ENCODE peak calls at places on chromosomes 3 and 15, in seven cellular contexts. One of them, this sample, is unnamed.
A peak's percentile ranks its signal among the peaks of the same experiment; 100 is the strongest.

GRCh38 chr3:122932251-122932967 is 95.2 kb downstream of the SEMA5B start:
- DNase-seq in K562: no peak
- DNase-seq in GM12878: no peak
- DNase-seq in A549: no peak
- DNase-seq in endothelial cell of umbilical vein: no peak
- DNase-seq in SK-N-SH: no peak
- DNase-seq in HepG2: no peak
- DNase-seq in this sample: no peak

GRCh38 chr3:79822076-79822475 is 54.3 kb upstream of the ROBO1 start:
- DNase-seq in K562: no peak
- DNase-seq in GM12878: no peak
- DNase-seq in A549: no peak
- DNase-seq in endothelial cell of umbilical vein: no peak
- DNase-seq in SK-N-SH: no peak
- DNase-seq in HepG2: no peak
- DNase-seq in this sample: no peak

GRCh38 chr3:16174389-16174788 is at the start of gene GALNT15:
- DNase-seq in K562: no peak
- DNase-seq in GM12878: no peak
- DNase-seq in A549: no peak
- DNase-seq in endothelial cell of umbilical vein: peak; percentile 86
- DNase-seq in SK-N-SH: peak; percentile 82
- DNase-seq in HepG2: no peak
- DNase-seq in this sample: no peak

GRCh38 chr15:41977757-41978369 is 5.5 kb upstream of the EHD4 start:
- DNase-seq in K562: no peak
- DNase-seq in GM12878: no peak
- DNase-seq in A549: no peak
- DNase-seq in endothelial cell of umbilical vein: no peak
- DNase-seq in SK-N-SH: no peak
- DNase-seq in HepG2: no peak
- DNase-seq in this sample: no peak

GRCh38 chr15:73599934-73600333 is 33.3 kb downstream of the NPTN start:
- DNase-seq in K562: no peak
- DNase-seq in GM12878: no peak
- DNase-seq in A549: peak; percentile 53
- DNase-seq in endothelial cell of umbilical vein: peak; percentile 49
- DNase-seq in SK-N-SH: no peak
- DNase-seq in HepG2: no peak
- DNase-seq in this sample: no peak

GRCh38 chr15:31440754-31441298 is 114.2 kb downstream of the KLF13 start:
- DNase-seq in K562: peak; percentile 27
- DNase-seq in GM12878: no peak
- DNase-seq in A549: no peak
- DNase-seq in endothelial cell of umbilical vein: peak; percentile 29
- DNase-seq in SK-N-SH: peak; percentile 85
- DNase-seq in HepG2: no peak
- DNase-seq in this sample: no peak

GRCh38 chr3:157327018-157327417 is 109.6 kb upstream of the PTX3 start:
- DNase-seq in K562: no peak
- DNase-seq in GM12878: no peak
- DNase-seq in A549: no peak
- DNase-seq in endothelial cell of umbilical vein: no peak
- DNase-seq in SK-N-SH: no peak
- DNase-seq in HepG2: no peak
- DNase-seq in this sample: no peak

GRCh38 chr15:42619641-42620371 is 44.4 kb downstream of the STARD9 start:
- DNase-seq in K562: no peak
- DNase-seq in GM12878: no peak
- DNase-seq in A549: no peak
- DNase-seq in endothelial cell of umbilical vein: no peak
- DNase-seq in SK-N-SH: no peak
- DNase-seq in HepG2: no peak
- DNase-seq in this sample: peak; percentile 42

GRCh38 chr15:88476635-88477038 is 9.1 kb downstream of the MRPS11 start:
- DNase-seq in K562: peak; percentile 59
- DNase-seq in GM12878: no peak
- DNase-seq in A549: peak; percentile 48
- DNase-seq in endothelial cell of umbilical vein: peak; percentile 41
- DNase-seq in SK-N-SH: peak; percentile 74
- DNase-seq in HepG2: peak; percentile 18
- DNase-seq in this sample: peak; percentile 61

GRCh38 chr3:130779031-130779430 is 32.4 kb upstream of the PIK3R4 start:
- DNase-seq in K562: no peak
- DNase-seq in GM12878: peak; percentile 59
- DNase-seq in A549: no peak
- DNase-seq in endothelial cell of umbilical vein: no peak
- DNase-seq in SK-N-SH: no peak
- DNase-seq in HepG2: no peak
- DNase-seq in this sample: no peak

GRCh38 chr3:197381371-197381770 is 83.0 kb upstream of the DLG1 start:
- DNase-seq in K562: no peak
- DNase-seq in GM12878: no peak
- DNase-seq in A549: no peak
- DNase-seq in endothelial cell of umbilical vein: no peak
- DNase-seq in SK-N-SH: no peak
- DNase-seq in HepG2: no peak
- DNase-seq in this sample: no peak

GRCh38 chr15:52559583-52559982 is 9.2 kb downstream of the ARPP19 start:
- DNase-seq in K562: no peak
- DNase-seq in GM12878: no peak
- DNase-seq in A549: no peak
- DNase-seq in endothelial cell of umbilical vein: no peak
- DNase-seq in SK-N-SH: no peak
- DNase-seq in HepG2: no peak
- DNase-seq in this sample: no peak

GRCh38 chr3:187973977-187974856 is 179.7 kb upstream of the LPP start:
- DNase-seq in K562: no peak
- DNase-seq in GM12878: no peak
- DNase-seq in A549: no peak
- DNase-seq in endothelial cell of umbilical vein: no peak
- DNase-seq in SK-N-SH: no peak
- DNase-seq in HepG2: no peak
- DNase-seq in this sample: no peak

GRCh38 chr3:116863842-116864626 is 154.5 kb downstream of the TUSC7 start:
- DNase-seq in K562: no peak
- DNase-seq in GM12878: peak; percentile 17
- DNase-seq in A549: peak; percentile 51
- DNase-seq in endothelial cell of umbilical vein: peak; percentile 79
- DNase-seq in SK-N-SH: peak; percentile 21
- DNase-seq in HepG2: peak; percentile 1
- DNase-seq in this sample: peak; percentile 22

GRCh38 chr3:110383356-110383755 is 688.3 kb upstream of the NECTIN3 start:
- DNase-seq in K562: no peak
- DNase-seq in GM12878: no peak
- DNase-seq in A549: no peak
- DNase-seq in endothelial cell of umbilical vein: no peak
- DNase-seq in SK-N-SH: no peak
- DNase-seq in HepG2: no peak
- DNase-seq in this sample: no peak

GRCh38 chr3:197012021-197012883 is 17.4 kb downstream of the MELTF start:
- DNase-seq in K562: no peak
- DNase-seq in GM12878: no peak
- DNase-seq in A549: no peak
- DNase-seq in endothelial cell of umbilical vein: no peak
- DNase-seq in SK-N-SH: no peak
- DNase-seq in HepG2: no peak
- DNase-seq in this sample: no peak

GRCh38 chr3:37074178-37074577 is 80.9 kb downstream of the MLH1 start:
- DNase-seq in K562: no peak
- DNase-seq in GM12878: no peak
- DNase-seq in A549: no peak
- DNase-seq in endothelial cell of umbilical vein: no peak
- DNase-seq in SK-N-SH: no peak
- DNase-seq in HepG2: no peak
- DNase-seq in this sample: no peak

GRCh38 chr15:44573386-44573785 is 36.4 kb downstream of the EIF3J start:
- DNase-seq in K562: no peak
- DNase-seq in GM12878: no peak
- DNase-seq in A549: no peak
- DNase-seq in endothelial cell of umbilical vein: no peak
- DNase-seq in SK-N-SH: no peak
- DNase-seq in HepG2: no peak
- DNase-seq in this sample: no peak

GRCh38 chr3:171828852-171829770 is 14.0 kb upstream of the TMEM212 start:
- DNase-seq in K562: no peak
- DNase-seq in GM12878: no peak
- DNase-seq in A549: no peak
- DNase-seq in endothelial cell of umbilical vein: peak; percentile 74
- DNase-seq in SK-N-SH: no peak
- DNase-seq in HepG2: no peak
- DNase-seq in this sample: peak; percentile 46

GRCh38 chr15:57861805-57862586 is 155.5 kb downstream of the POLR2M start:
- DNase-seq in K562: peak; percentile 32
- DNase-seq in GM12878: no peak
- DNase-seq in A549: no peak
- DNase-seq in endothelial cell of umbilical vein: peak; percentile 91
- DNase-seq in SK-N-SH: no peak
- DNase-seq in HepG2: no peak
- DNase-seq in this sample: no peak

GRCh38 chr15:45200001-45200798 is 12.4 kb upstream of the SHF start:
- DNase-seq in K562: peak; percentile 69
- DNase-seq in GM12878: peak; percentile 97
- DNase-seq in A549: peak; percentile 94
- DNase-seq in endothelial cell of umbilical vein: peak; percentile 97
- DNase-seq in SK-N-SH: peak; percentile 70
- DNase-seq in HepG2: peak; percentile 95
- DNase-seq in this sample: peak; percentile 95

GRCh38 chr3:148518520-148518919 is 179.2 kb upstream of the AGTR1 start:
- DNase-seq in K562: no peak
- DNase-seq in GM12878: no peak
- DNase-seq in A549: no peak
- DNase-seq in endothelial cell of umbilical vein: no peak
- DNase-seq in SK-N-SH: no peak
- DNase-seq in HepG2: no peak
- DNase-seq in this sample: no peak

GRCh38 chr3:49456417-49456816 is 13.7 kb upstream of the DAG1 start:
- DNase-seq in K562: no peak
- DNase-seq in GM12878: no peak
- DNase-seq in A549: no peak
- DNase-seq in endothelial cell of umbilical vein: no peak
- DNase-seq in SK-N-SH: no peak
- DNase-seq in HepG2: no peak
- DNase-seq in this sample: no peak

GRCh38 chr15:66298803-66299251 is 5.5 kb downstream of the DIS3L start:
- DNase-seq in K562: no peak
- DNase-seq in GM12878: no peak
- DNase-seq in A549: no peak
- DNase-seq in endothelial cell of umbilical vein: no peak
- DNase-seq in SK-N-SH: peak; percentile 61
- DNase-seq in HepG2: no peak
- DNase-seq in this sample: no peak

GRCh38 chr15:32030795-32031194 is 480 bp downstream of the CHRNA7 start:
- DNase-seq in K562: no peak
- DNase-seq in GM12878: no peak
- DNase-seq in A549: peak; percentile 16
- DNase-seq in endothelial cell of umbilical vein: no peak
- DNase-seq in SK-N-SH: peak; percentile 46
- DNase-seq in HepG2: no peak
- DNase-seq in this sample: peak; percentile 9

GRCh38 chr3:187011915-187012314 is 81.6 kb downstream of the ST6GAL1 start:
- DNase-seq in K562: no peak
- DNase-seq in GM12878: no peak
- DNase-seq in A549: no peak
- DNase-seq in endothelial cell of umbilical vein: peak; percentile 22
- DNase-seq in SK-N-SH: no peak
- DNase-seq in HepG2: no peak
- DNase-seq in this sample: peak; percentile 78

GRCh38 chr3:59443618-59444292 is 393.9 kb upstream of the CFAP20DC start:
- DNase-seq in K562: no peak
- DNase-seq in GM12878: no peak
- DNase-seq in A549: no peak
- DNase-seq in endothelial cell of umbilical vein: no peak
- DNase-seq in SK-N-SH: no peak
- DNase-seq in HepG2: no peak
- DNase-seq in this sample: no peak

GRCh38 chr15:51634591-51635198 is 12.1 kb upstream of the DMXL2 start:
- DNase-seq in K562: no peak
- DNase-seq in GM12878: no peak
- DNase-seq in A549: no peak
- DNase-seq in endothelial cell of umbilical vein: no peak
- DNase-seq in SK-N-SH: no peak
- DNase-seq in HepG2: no peak
- DNase-seq in this sample: peak; percentile 79

GRCh38 chr3:53236112-53236841 is 19.5 kb downstream of the TKT start:
- DNase-seq in K562: peak; percentile 50
- DNase-seq in GM12878: no peak
- DNase-seq in A549: peak; percentile 84
- DNase-seq in endothelial cell of umbilical vein: peak; percentile 90
- DNase-seq in SK-N-SH: no peak
- DNase-seq in HepG2: peak; percentile 52
- DNase-seq in this sample: peak; percentile 85

GRCh38 chr3:56025316-56025715 is 443.0 kb downstream of the ERC2 start:
- DNase-seq in K562: no peak
- DNase-seq in GM12878: no peak
- DNase-seq in A549: no peak
- DNase-seq in endothelial cell of umbilical vein: peak; percentile 14
- DNase-seq in SK-N-SH: no peak
- DNase-seq in HepG2: no peak
- DNase-seq in this sample: no peak

GRCh38 chr15:38038659-38039442 is 104.4 kb downstream of the TMCO5A start:
- DNase-seq in K562: no peak
- DNase-seq in GM12878: no peak
- DNase-seq in A549: no peak
- DNase-seq in endothelial cell of umbilical vein: no peak
- DNase-seq in SK-N-SH: no peak
- DNase-seq in HepG2: no peak
- DNase-seq in this sample: no peak
- TF ChIP-seq MAX in K562: no peak
- TF ChIP-seq MAX in GM12878: no peak
- TF ChIP-seq MAX in A549: no peak
- TF ChIP-seq MAX in endothelial cell of umbilical vein: no peak
- TF ChIP-seq MAX in SK-N-SH: peak; percentile 28
- TF ChIP-seq MAX in HepG2: no peak
- TF ChIP-seq MAX in this sample: no peak

GRCh38 chr15:60894347-60894746 is 334.8 kb downstream of the RORA start:
- DNase-seq in K562: no peak
- DNase-seq in GM12878: no peak
- DNase-seq in A549: no peak
- DNase-seq in endothelial cell of umbilical vein: no peak
- DNase-seq in SK-N-SH: no peak
- DNase-seq in HepG2: no peak
- DNase-seq in this sample: no peak
- TF ChIP-seq CTCF in K562: no peak
- TF ChIP-seq CTCF in GM12878: no peak
- TF ChIP-seq CTCF in A549: no peak
- TF ChIP-seq CTCF in endothelial cell of umbilical vein: no peak
- TF ChIP-seq CTCF in SK-N-SH: no peak
- TF ChIP-seq CTCF in HepG2: no peak
- TF ChIP-seq CTCF in this sample: no peak

GRCh38 chr3:98892263-98892662 is 9.2 kb downstream of the DCBLD2 start:
- DNase-seq in K562: no peak
- DNase-seq in GM12878: no peak
- DNase-seq in A549: no peak
- DNase-seq in endothelial cell of umbilical vein: no peak
- DNase-seq in SK-N-SH: no peak
- DNase-seq in HepG2: no peak
- DNase-seq in this sample: no peak
- H3K4me3 ChIP-seq in K562: no peak overlapping the region
- H3K4me3 ChIP-seq in GM12878: no peak overlapping the region
- H3K4me3 ChIP-seq in A549: peak overlapping the region; percentile 93
- H3K4me3 ChIP-seq in endothelial cell of umbilical vein: no peak overlapping the region
- H3K4me3 ChIP-seq in SK-N-SH: peak overlapping the region; percentile 78
- H3K4me3 ChIP-seq in HepG2: no peak overlapping the region
- H3K4me3 ChIP-seq in this sample: no peak overlapping the region

GRCh38 chr3:1499694-1500093 is 406.9 kb downstream of the CNTN6 start:
- DNase-seq in K562: no peak
- DNase-seq in GM12878: no peak
- DNase-seq in A549: no peak
- DNase-seq in endothelial cell of umbilical vein: no peak
- DNase-seq in SK-N-SH: no peak
- DNase-seq in HepG2: no peak
- DNase-seq in this sample: no peak
- TF ChIP-seq MAX in K562: no peak
- TF ChIP-seq MAX in GM12878: no peak
- TF ChIP-seq MAX in A549: no peak
- TF ChIP-seq MAX in endothelial cell of umbilical vein: no peak
- TF ChIP-seq MAX in SK-N-SH: no peak
- TF ChIP-seq MAX in HepG2: no peak
- TF ChIP-seq MAX in this sample: no peak

This sample was measured in NB4.